ENCODE peak calls at places on chromosomes 5 and 9, in four cellular contexts. B is NCI-H446; A is activated T-cell treated with anti-CD3 and anti-CD28 coated beads, Interleukin-2, amount 50 U/mL, for 1 hour; H is astrocyte of the spinal cord. K is an unnamed sample.

GRCh38 chr9:135179041-135179440 is 91.6 kb downstream of the OLFM1 start:
- DNase-seq in B (no peak), A (no peak), H (no peak), K (no peak)

GRCh38 chr9:122475717-122476116 is 2.0 kb downstream of the OR1J1 start:
- DNase-seq in B (no peak), A (no peak), H (no peak), K (no peak)

GRCh38 chr5:139788294-139788875 is 7.2 kb upstream of the PSD2 start:
- DNase-seq in B (no peak), A (no peak), H (no peak), K (peak)

GRCh38 chr5:127872494-127872893 is 169.3 kb downstream of the CCDC192 start:
- DNase-seq in B (no peak), A (no peak), H (no peak), K (no peak)

GRCh38 chr9:94693485-94694191 is 32.9 kb upstream of the AOPEP start:
- DNase-seq in B (no peak), A (no peak), H (no peak), K (no peak)

GRCh38 chr9:114691046-114691955 is 9.3 kb upstream of the TEX48 start:
- DNase-seq in B (no peak), A (peak), H (peak), K (no peak)

GRCh38 chr9:84773023-84773422 is 103.5 kb downstream of the NTRK2 start:
- DNase-seq in B (no peak), A (no peak), H (no peak), K (no peak)

GRCh38 chr9:79570449-79571308 is 1.1 kb upstream of the TLE4 start:
- DNase-seq in B (no peak), A (peak), H (peak), K (no peak)

GRCh38 chr9:5041390-5042115 is 56.5 kb downstream of the JAK2 start:
- DNase-seq in B (no peak), A (no peak), H (no peak), K (no peak)

GRCh38 chr9:18490591-18491370 is 16.8 kb downstream of the ADAMTSL1 start:
- DNase-seq in B (no peak), A (no peak), H (peak), K (no peak)

GRCh38 chr9:16625831-16626230 is 244.6 kb downstream of the BNC2 start:
- DNase-seq in B (peak), A (no peak), H (peak), K (no peak)

GRCh38 chr5:59433174-59433573 is 460.4 kb downstream of the PDE4D start:
- DNase-seq in B (no peak), A (no peak), H (no peak), K (no peak)

GRCh38 chr5:114418546-114419388 is 56.9 kb downstream of the KCNN2 start:
- DNase-seq in B (no peak), A (no peak), H (no peak), K (no peak)

GRCh38 chr9:106708147-106708838 is 154.7 kb upstream of the ZNF462 start:
- DNase-seq in B (no peak), A (no peak), H (no peak), K (no peak)

GRCh38 chr5:110957934-110958333 is 113.6 kb upstream of the TSLP start:
- DNase-seq in B (no peak), A (no peak), H (no peak), K (no peak)

GRCh38 chr9:129497064-129497836 is 123.7 kb downstream of the C9orf50 start:
- DNase-seq in B (peak), A (no peak), H (no peak), K (peak)

GRCh38 chr5:91556-92263 is at the start of gene PLEKHG4B:
- DNase-seq in B (peak), A (no peak), H (no peak), K (peak)

GRCh38 chr5:40278881-40279280 is 400.8 kb upstream of the PTGER4 start:
- DNase-seq in B (no peak), A (no peak), H (no peak), K (no peak)

GRCh38 chr9:111939322-111939721 is 42.7 kb downstream of the UGCG start:
- DNase-seq in B (no peak), A (no peak), H (no peak), K (no peak)

GRCh38 chr9:94517254-94517653 is 37.6 kb upstream of the PCAT7 start:
- DNase-seq in B (no peak), A (no peak), H (no peak), K (no peak)

GRCh38 chr5:132473608-132474007 is 17.0 kb downstream of the IRF1 start:
- DNase-seq in B (no peak), A (peak), H (no peak), K (no peak)

GRCh38 chr5:143955140-143955539 is 143.2 kb downstream of the HMHB1 start:
- DNase-seq in B (no peak), A (no peak), H (peak), K (no peak)

GRCh38 chr5:76626738-76627137 is 3.5 kb upstream of the F2RL2 start:
- DNase-seq in B (no peak), A (no peak), H (no peak), K (no peak)

GRCh38 chr5:103523319-103523718 is 39.3 kb downstream of the NUDT12 start:
- DNase-seq in B (no peak), A (no peak), H (no peak), K (no peak)

GRCh38 chr5:88732181-88732633 is 150.8 kb downstream of the MEF2C start:
- DNase-seq in B (no peak), A (no peak), H (peak), K (no peak)

GRCh38 chr5:157271740-157272271 is 5.9 kb downstream of the CYFIP2 start:
- DNase-seq in B (no peak), A (peak), H (no peak), K (no peak)

K was measured in NCI-H526.